ENCODE peak calls at places on chromosomes 2 and 18, in four cellular contexts. One of them, this sample, is unnamed.

GRCh38 chr2:177212895-177213856 is 582 bp downstream of the HNRNPA3 start:
- DNase-seq in activated CD4-positive, alpha-beta T cell treated with anti-CD3 and anti-CD28 coated beads, Interleukin-2, amount 50 U/mL, for 24 hours: peak; percentile 85
- DNase-seq in NCI-H774: peak; percentile 88
- DNase-seq in skeletal muscle cell: peak; percentile 67
- DNase-seq in this sample: peak; percentile 68

GRCh38 chr2:57396364-57397098 is 650.1 kb upstream of the VRK2 start:
- DNase-seq in skeletal muscle cell: no peak
- DNase-seq in activated CD4-positive, alpha-beta T cell treated with anti-CD3 and anti-CD28 coated beads, Interleukin-2, amount 50 U/mL, for 24 hours: no peak
- DNase-seq in NCI-H774: no peak
- DNase-seq in this sample: no peak

GRCh38 chr2:75071766-75072165 is 113.3 kb downstream of the POLE4 start:
- DNase-seq in activated CD4-positive, alpha-beta T cell treated with anti-CD3 and anti-CD28 coated beads, Interleukin-2, amount 50 U/mL, for 24 hours: no peak
- DNase-seq in NCI-H774: no peak
- DNase-seq in skeletal muscle cell: no peak
- DNase-seq in this sample: no peak

GRCh38 chr2:28463893-28464292 is 32.0 kb upstream of the PLB1 start:
- DNase-seq in skeletal muscle cell: no peak
- DNase-seq in NCI-H774: no peak
- DNase-seq in activated CD4-positive, alpha-beta T cell treated with anti-CD3 and anti-CD28 coated beads, Interleukin-2, amount 50 U/mL, for 24 hours: no peak
- DNase-seq in this sample: peak; percentile 29

GRCh38 chr18:58762781-58763171 is 91.5 kb downstream of the MALT1 start:
- DNase-seq in activated CD4-positive, alpha-beta T cell treated with anti-CD3 and anti-CD28 coated beads, Interleukin-2, amount 50 U/mL, for 24 hours: no peak
- DNase-seq in skeletal muscle cell: no peak
- DNase-seq in NCI-H774: no peak
- DNase-seq in this sample: no peak

GRCh38 chr2:78992807-78993517 is 32.5 kb upstream of the REG3G start:
- DNase-seq in activated CD4-positive, alpha-beta T cell treated with anti-CD3 and anti-CD28 coated beads, Interleukin-2, amount 50 U/mL, for 24 hours: no peak
- DNase-seq in NCI-H774: no peak
- DNase-seq in skeletal muscle cell: no peak
- DNase-seq in this sample: no peak

GRCh38 chr18:45416168-45416567 is 199.1 kb upstream of the SLC14A2 start:
- DNase-seq in NCI-H774: peak; percentile 81
- DNase-seq in skeletal muscle cell: no peak
- DNase-seq in activated CD4-positive, alpha-beta T cell treated with anti-CD3 and anti-CD28 coated beads, Interleukin-2, amount 50 U/mL, for 24 hours: no peak
- DNase-seq in this sample: no peak

GRCh38 chr2:237572742-237573101 is 6.3 kb downstream of the PRLH start:
- DNase-seq in NCI-H774: no peak
- DNase-seq in activated CD4-positive, alpha-beta T cell treated with anti-CD3 and anti-CD28 coated beads, Interleukin-2, amount 50 U/mL, for 24 hours: no peak
- DNase-seq in skeletal muscle cell: no peak
- DNase-seq in this sample: no peak

GRCh38 chr2:207142461-207142860 is 23.3 kb downstream of the KLF7 start:
- DNase-seq in skeletal muscle cell: no peak
- DNase-seq in NCI-H774: no peak
- DNase-seq in activated CD4-positive, alpha-beta T cell treated with anti-CD3 and anti-CD28 coated beads, Interleukin-2, amount 50 U/mL, for 24 hours: no peak
- DNase-seq in this sample: no peak